ENCODE peak calls at places on chromosome 12, in nine cellular contexts. One of them, this sample, is unnamed.

GRCh38 chr12:96255077-96255476 is 60.9 kb downstream of the ELK3 start:
- DNase-seq in left lobe of liver: no peak
- DNase-seq in H4: no peak
- DNase-seq in type B pancreatic cell: no peak
- DNase-seq in HuH-7: no peak
- DNase-seq in fibroblast of pulmonary artery: peak; percentile 89
- DNase-seq in NCI-H1417: no peak
- DNase-seq in A549: no peak
- DNase-seq in NCI-H2029: no peak
- DNase-seq in this sample: no peak

GRCh38 chr12:4116251-4117111 is 157.1 kb upstream of the CCND2 start:
- DNase-seq in left lobe of liver: peak; percentile 19
- DNase-seq in H4: no peak
- DNase-seq in type B pancreatic cell: peak; percentile 47
- DNase-seq in HuH-7: no peak
- DNase-seq in fibroblast of pulmonary artery: peak; percentile 67
- DNase-seq in NCI-H1417: no peak
- DNase-seq in A549: no peak
- DNase-seq in NCI-H2029: no peak
- DNase-seq in this sample: no peak

GRCh38 chr12:127628655-127629054 is 638.3 kb upstream of the TMEM132C start:
- DNase-seq in left lobe of liver: no peak
- DNase-seq in H4: no peak
- DNase-seq in type B pancreatic cell: no peak
- DNase-seq in HuH-7: no peak
- DNase-seq in fibroblast of pulmonary artery: no peak
- DNase-seq in NCI-H1417: no peak
- DNase-seq in A549: no peak
- DNase-seq in NCI-H2029: peak; percentile 30
- DNase-seq in this sample: no peak

GRCh38 chr12:87439990-87440827 is 589.0 kb downstream of the C12orf50 start:
- DNase-seq in left lobe of liver: no peak
- DNase-seq in H4: peak; percentile 81
- DNase-seq in type B pancreatic cell: no peak
- DNase-seq in HuH-7: no peak
- DNase-seq in fibroblast of pulmonary artery: peak; percentile 93
- DNase-seq in NCI-H1417: no peak
- DNase-seq in A549: peak; percentile 27
- DNase-seq in NCI-H2029: no peak
- DNase-seq in this sample: peak; percentile 84

GRCh38 chr12:59657266-59657665 is 61.4 kb downstream of the SLC16A7 start:
- DNase-seq in left lobe of liver: no peak
- DNase-seq in H4: no peak
- DNase-seq in type B pancreatic cell: no peak
- DNase-seq in HuH-7: no peak
- DNase-seq in fibroblast of pulmonary artery: peak; percentile 25
- DNase-seq in NCI-H1417: no peak
- DNase-seq in A549: no peak
- DNase-seq in NCI-H2029: no peak
- DNase-seq in this sample: no peak

GRCh38 chr12:71849109-71849851 is 9.7 kb downstream of the TBC1D15 start:
- DNase-seq in left lobe of liver: no peak
- DNase-seq in H4: no peak
- DNase-seq in type B pancreatic cell: no peak
- DNase-seq in HuH-7: no peak
- DNase-seq in fibroblast of pulmonary artery: no peak
- DNase-seq in NCI-H1417: no peak
- DNase-seq in A549: no peak
- DNase-seq in NCI-H2029: no peak
- DNase-seq in this sample: no peak

GRCh38 chr12:94714378-94714777 is 64.0 kb upstream of the TMCC3 start:
- DNase-seq in left lobe of liver: no peak
- DNase-seq in H4: peak; percentile 40
- DNase-seq in type B pancreatic cell: no peak
- DNase-seq in HuH-7: no peak
- DNase-seq in fibroblast of pulmonary artery: peak; percentile 38
- DNase-seq in NCI-H1417: no peak
- DNase-seq in A549: no peak
- DNase-seq in NCI-H2029: no peak
- DNase-seq in this sample: no peak

GRCh38 chr12:53714004-53714403 is 13.2 kb downstream of the CALCOCO1 start:
- DNase-seq in left lobe of liver: no peak
- DNase-seq in H4: no peak
- DNase-seq in type B pancreatic cell: no peak
- DNase-seq in HuH-7: no peak
- DNase-seq in fibroblast of pulmonary artery: no peak
- DNase-seq in NCI-H1417: no peak
- DNase-seq in A549: no peak
- DNase-seq in NCI-H2029: no peak
- DNase-seq in this sample: no peak

GRCh38 chr12:115070313-115070712 is 386.3 kb upstream of the TBX3 start:
- DNase-seq in left lobe of liver: no peak
- DNase-seq in H4: no peak
- DNase-seq in type B pancreatic cell: no peak
- DNase-seq in HuH-7: no peak
- DNase-seq in fibroblast of pulmonary artery: no peak
- DNase-seq in NCI-H1417: no peak
- DNase-seq in A549: no peak
- DNase-seq in NCI-H2029: no peak
- DNase-seq in this sample: no peak

GRCh38 chr12:32921397-32921796 is 24.8 kb upstream of the PKP2 start:
- DNase-seq in left lobe of liver: no peak
- DNase-seq in H4: no peak
- DNase-seq in type B pancreatic cell: no peak
- DNase-seq in HuH-7: no peak
- DNase-seq in fibroblast of pulmonary artery: peak; percentile 36
- DNase-seq in NCI-H1417: no peak
- DNase-seq in A549: no peak
- DNase-seq in NCI-H2029: no peak
- DNase-seq in this sample: no peak

GRCh38 chr12:43345023-43345422 is 207.0 kb downstream of the ADAMTS20 start:
- DNase-seq in left lobe of liver: no peak
- DNase-seq in H4: no peak
- DNase-seq in type B pancreatic cell: no peak
- DNase-seq in HuH-7: no peak
- DNase-seq in fibroblast of pulmonary artery: no peak
- DNase-seq in NCI-H1417: no peak
- DNase-seq in A549: no peak
- DNase-seq in NCI-H2029: no peak
- DNase-seq in this sample: no peak

GRCh38 chr12:54148560-54149439 is 40.0 kb downstream of the SMUG1 start:
- DNase-seq in left lobe of liver: no peak
- DNase-seq in H4: no peak
- DNase-seq in type B pancreatic cell: no peak
- DNase-seq in HuH-7: no peak
- DNase-seq in fibroblast of pulmonary artery: no peak
- DNase-seq in NCI-H1417: no peak
- DNase-seq in A549: no peak
- DNase-seq in NCI-H2029: no peak
- DNase-seq in this sample: no peak

GRCh38 chr12:1502856-1503255 is 91.5 kb downstream of the FBXL14 start:
- DNase-seq in left lobe of liver: no peak
- DNase-seq in H4: no peak
- DNase-seq in type B pancreatic cell: no peak
- DNase-seq in HuH-7: no peak
- DNase-seq in fibroblast of pulmonary artery: no peak
- DNase-seq in NCI-H1417: no peak
- DNase-seq in A549: no peak
- DNase-seq in NCI-H2029: no peak
- DNase-seq in this sample: no peak

GRCh38 chr12:92124708-92125067 is 21.0 kb downstream of the BTG1 start:
- DNase-seq in left lobe of liver: no peak
- DNase-seq in H4: no peak
- DNase-seq in type B pancreatic cell: no peak
- DNase-seq in HuH-7: no peak
- DNase-seq in fibroblast of pulmonary artery: no peak
- DNase-seq in NCI-H1417: no peak
- DNase-seq in A549: no peak
- DNase-seq in NCI-H2029: no peak
- DNase-seq in this sample: no peak

GRCh38 chr12:124498178-124498869 is 69.1 kb downstream of the NCOR2 start:
- DNase-seq in left lobe of liver: no peak
- DNase-seq in H4: peak; percentile 39
- DNase-seq in type B pancreatic cell: no peak
- DNase-seq in HuH-7: no peak
- DNase-seq in fibroblast of pulmonary artery: peak; percentile 88
- DNase-seq in NCI-H1417: no peak
- DNase-seq in A549: no peak
- DNase-seq in NCI-H2029: no peak
- DNase-seq in this sample: no peak

GRCh38 chr12:101299346-101299745 is 19.4 kb downstream of the UTP20 start:
- DNase-seq in left lobe of liver: no peak
- DNase-seq in H4: no peak
- DNase-seq in type B pancreatic cell: no peak
- DNase-seq in HuH-7: no peak
- DNase-seq in fibroblast of pulmonary artery: no peak
- DNase-seq in NCI-H1417: no peak
- DNase-seq in A549: no peak
- DNase-seq in NCI-H2029: no peak
- DNase-seq in this sample: no peak

GRCh38 chr12:114406326-114407033 is 536 bp upstream of the TBX5 start:
- DNase-seq in left lobe of liver: no peak
- DNase-seq in H4: no peak
- DNase-seq in type B pancreatic cell: no peak
- DNase-seq in HuH-7: no peak
- DNase-seq in fibroblast of pulmonary artery: peak; percentile 57
- DNase-seq in NCI-H1417: no peak
- DNase-seq in A549: no peak
- DNase-seq in NCI-H2029: no peak
- DNase-seq in this sample: no peak

GRCh38 chr12:65568517-65568916 is 255.8 kb upstream of the HMGA2 start:
- DNase-seq in left lobe of liver: no peak
- DNase-seq in H4: peak; percentile 21
- DNase-seq in type B pancreatic cell: no peak
- DNase-seq in HuH-7: no peak
- DNase-seq in fibroblast of pulmonary artery: peak; percentile 75
- DNase-seq in NCI-H1417: no peak
- DNase-seq in A549: no peak
- DNase-seq in NCI-H2029: no peak
- DNase-seq in this sample: no peak

GRCh38 chr12:32854097-32854496 is 42.5 kb downstream of the PKP2 start:
- DNase-seq in left lobe of liver: no peak
- DNase-seq in H4: no peak
- DNase-seq in type B pancreatic cell: no peak
- DNase-seq in HuH-7: no peak
- DNase-seq in fibroblast of pulmonary artery: peak; percentile 17
- DNase-seq in NCI-H1417: no peak
- DNase-seq in A549: no peak
- DNase-seq in NCI-H2029: no peak
- DNase-seq in this sample: no peak

GRCh38 chr12:52023182-52023975 is 16.6 kb downstream of the TAMALIN start:
- DNase-seq in left lobe of liver: peak; percentile 88
- DNase-seq in H4: peak; percentile 69
- DNase-seq in type B pancreatic cell: peak; percentile 91
- DNase-seq in HuH-7: peak; percentile 96
- DNase-seq in fibroblast of pulmonary artery: peak; percentile 71
- DNase-seq in NCI-H1417: peak; percentile 77
- DNase-seq in A549: peak; percentile 94
- DNase-seq in NCI-H2029: peak; percentile 59
- DNase-seq in this sample: peak; percentile 62

GRCh38 chr12:56551070-56551469 is 29.4 kb downstream of the RBMS2 start:
- DNase-seq in left lobe of liver: no peak
- DNase-seq in H4: no peak
- DNase-seq in type B pancreatic cell: no peak
- DNase-seq in HuH-7: no peak
- DNase-seq in fibroblast of pulmonary artery: no peak
- DNase-seq in NCI-H1417: no peak
- DNase-seq in A549: no peak
- DNase-seq in NCI-H2029: no peak
- DNase-seq in this sample: no peak

GRCh38 chr12:67991158-67991557 is 1.9 kb downstream of the IFNG-AS1 start:
- DNase-seq in left lobe of liver: no peak
- DNase-seq in H4: no peak
- DNase-seq in type B pancreatic cell: no peak
- DNase-seq in HuH-7: no peak
- DNase-seq in fibroblast of pulmonary artery: no peak
- DNase-seq in NCI-H1417: no peak
- DNase-seq in A549: no peak
- DNase-seq in NCI-H2029: no peak
- DNase-seq in this sample: no peak

GRCh38 chr12:116996058-116996457 is 85.3 kb downstream of the FBXW8 start:
- DNase-seq in left lobe of liver: no peak
- DNase-seq in H4: no peak
- DNase-seq in type B pancreatic cell: no peak
- DNase-seq in HuH-7: no peak
- DNase-seq in fibroblast of pulmonary artery: peak; percentile 74
- DNase-seq in NCI-H1417: no peak
- DNase-seq in A549: no peak
- DNase-seq in NCI-H2029: no peak
- DNase-seq in this sample: no peak

GRCh38 chr12:116736962-116737773 is 701 bp downstream of the SPRING1 start:
- DNase-seq in left lobe of liver: no peak
- DNase-seq in H4: no peak
- DNase-seq in type B pancreatic cell: no peak
- DNase-seq in HuH-7: no peak
- DNase-seq in fibroblast of pulmonary artery: no peak
- DNase-seq in NCI-H1417: no peak
- DNase-seq in A549: peak; percentile 43
- DNase-seq in NCI-H2029: no peak
- DNase-seq in this sample: no peak

GRCh38 chr12:1126089-1126488 is 135.1 kb downstream of the ERC1 start:
- DNase-seq in left lobe of liver: no peak
- DNase-seq in H4: no peak
- DNase-seq in type B pancreatic cell: no peak
- DNase-seq in HuH-7: no peak
- DNase-seq in fibroblast of pulmonary artery: no peak
- DNase-seq in NCI-H1417: no peak
- DNase-seq in A549: no peak
- DNase-seq in NCI-H2029: no peak
- DNase-seq in this sample: no peak

GRCh38 chr12:106586535-106586802 is 3.7 kb downstream of the RFX4 start:
- DNase-seq in left lobe of liver: no peak
- DNase-seq in H4: no peak
- DNase-seq in type B pancreatic cell: no peak
- DNase-seq in HuH-7: no peak
- DNase-seq in fibroblast of pulmonary artery: no peak
- DNase-seq in NCI-H1417: no peak
- DNase-seq in A549: no peak
- DNase-seq in NCI-H2029: no peak
- DNase-seq in this sample: no peak

This sample was measured in HCT116.